ENCODE peak calls at places on chromosome 17, in six cellular contexts. T is upper lobe of right lung; W is HT1080; V is T-cell; L is activated naive CD8-positive, alpha-beta T cell treated with anti-CD3 and anti-CD28 coated beads, Interleukin-2, amount 50 U/mL, for 16 hours; X is stimulated activated naive CD8-positive, alpha-beta T cell treated with anti-CD3 and anti-CD28 coated beads, Interleukin-15, amount 100 ng/mL, for 72 hours. S is an unnamed sample.

GRCh38 chr17:57667461-57667923 is 77.6 kb downstream of the CCDC182 start:
- DNase-seq in T (peak), W (no peak), V (no peak), L (no peak), X (no peak), S (peak)

GRCh38 chr17:14306602-14307001 is 5.7 kb downstream of the HS3ST3B1 start:
- DNase-seq in T (no peak), W (no peak), V (no peak), L (no peak), X (no peak), S (no peak)

GRCh38 chr17:75876938-75877751 is 1.2 kb downstream of the TRIM47 start:
- DNase-seq in T (peak), W (peak), V (no peak), L (no peak), X (peak), S (peak)

GRCh38 chr17:80268427-80268826 is 7.8 kb downstream of the RNF213 start:
- DNase-seq in T (no peak), W (no peak), V (no peak), L (no peak), X (no peak), S (no peak)

GRCh38 chr17:258045-258734 is 76.7 kb upstream of the DOC2B start:
- DNase-seq in T (peak), W (no peak), V (no peak), L (no peak), X (no peak), S (no peak)

GRCh38 chr17:57372156-57372555 is 115.8 kb downstream of the MSI2 start:
- DNase-seq in T (no peak), W (no peak), V (no peak), L (no peak), X (no peak), S (no peak)

GRCh38 chr17:50257574-50258224 is 16.6 kb upstream of the TMEM92 start:
- DNase-seq in T (no peak), W (no peak), V (no peak), L (no peak), X (no peak), S (no peak)

GRCh38 chr17:82668631-82669099 is 20.4 kb upstream of the WDR45B start:
- DNase-seq in T (peak), W (peak), V (peak), L (no peak), X (peak), S (peak)

GRCh38 chr17:13508916-13509315 is 92.8 kb downstream of the HS3ST3A1 start:
- DNase-seq in T (no peak), W (peak), V (no peak), L (no peak), X (no peak), S (no peak)

GRCh38 chr17:41505836-41506767 is 690 bp upstream of the KRT13 start:
- DNase-seq in T (no peak), W (no peak), V (no peak), L (no peak), X (no peak), S (no peak)

GRCh38 chr17:41962768-41963434 is 3.7 kb upstream of the CNP start:
- DNase-seq in T (peak), W (peak), V (peak), L (peak), X (peak), S (peak)

GRCh38 chr17:17322516-17323510 is 19.6 kb downstream of the NT5M start:
- DNase-seq in T (peak), W (no peak), V (no peak), L (no peak), X (no peak), S (peak)

GRCh38 chr17:61230972-61231820 is 168.4 kb upstream of the TBX2 start:
- DNase-seq in T (no peak), W (no peak), V (no peak), L (no peak), X (no peak), S (no peak)

GRCh38 chr17:64491995-64492394 is 4.9 kb downstream of the POLG2 start:
- DNase-seq in T (no peak), W (peak), V (no peak), L (no peak), X (no peak), S (no peak)

GRCh38 chr17:76246080-76247066 is 6.1 kb upstream of the RNF157 start:
- DNase-seq in T (no peak), W (no peak), V (no peak), L (no peak), X (peak), S (no peak)

GRCh38 chr17:62824290-62825135 is 16.4 kb upstream of the MARCHF10 start:
- DNase-seq in T (no peak), W (peak), V (no peak), L (no peak), X (no peak), S (no peak)